ENCODE peak calls at places on chromosomes 13 and 19, in nine cellular contexts. One of them, this sample, is unnamed.

GRCh38 chr19:50909240-50910070 is 1.7 kb downstream of the KLK4 start:
- DNase-seq in activated naive CD8-positive, alpha-beta T cell treated with anti-CD3 and anti-CD28 coated beads, Interleukin-2, amount 10 ng/mL, durations not matched to agents 7 days and 5 days: peak
- DNase-seq in AG04449: no peak
- DNase-seq in suprapubic skin: no peak
- DNase-seq in pancreas: peak
- DNase-seq in NCI-H1694 treated with DMSO at 0.1 percent for 48 hours: no peak
- DNase-seq in T-cell: no peak
- DNase-seq in Kasumi-1: no peak
- DNase-seq in HTR-8/SVneo: no peak
- DNase-seq in this sample: no peak

GRCh38 chr19:10780368-10780767 is 55.6 kb downstream of the TMED1 start:
- DNase-seq in Kasumi-1: peak
- DNase-seq in HTR-8/SVneo: no peak
- DNase-seq in AG04449: no peak
- DNase-seq in T-cell: no peak
- DNase-seq in suprapubic skin: no peak
- DNase-seq in NCI-H1694 treated with DMSO at 0.1 percent for 48 hours: no peak
- DNase-seq in activated naive CD8-positive, alpha-beta T cell treated with anti-CD3 and anti-CD28 coated beads, Interleukin-2, amount 10 ng/mL, durations not matched to agents 7 days and 5 days: no peak
- DNase-seq in pancreas: no peak
- DNase-seq in this sample: no peak

GRCh38 chr13:113091211-113091771 is 14.3 kb upstream of the F7 start:
- DNase-seq in HTR-8/SVneo: no peak
- DNase-seq in AG04449: no peak
- DNase-seq in pancreas: peak
- DNase-seq in NCI-H1694 treated with DMSO at 0.1 percent for 48 hours: no peak
- DNase-seq in T-cell: no peak
- DNase-seq in Kasumi-1: no peak
- DNase-seq in activated naive CD8-positive, alpha-beta T cell treated with anti-CD3 and anti-CD28 coated beads, Interleukin-2, amount 10 ng/mL, durations not matched to agents 7 days and 5 days: no peak
- DNase-seq in suprapubic skin: no peak
- DNase-seq in this sample: no peak

GRCh38 chr13:98978280-98978679 is 416 bp upstream of the DOCK9 start:
- DNase-seq in T-cell: no peak
- DNase-seq in AG04449: peak
- DNase-seq in Kasumi-1: no peak
- DNase-seq in suprapubic skin: no peak
- DNase-seq in activated naive CD8-positive, alpha-beta T cell treated with anti-CD3 and anti-CD28 coated beads, Interleukin-2, amount 10 ng/mL, durations not matched to agents 7 days and 5 days: no peak
- DNase-seq in HTR-8/SVneo: peak
- DNase-seq in pancreas: no peak
- DNase-seq in NCI-H1694 treated with DMSO at 0.1 percent for 48 hours: no peak
- DNase-seq in this sample: no peak

GRCh38 chr13:51538626-51539179 is 45.6 kb upstream of the WDFY2 start:
- DNase-seq in T-cell: no peak
- DNase-seq in AG04449: no peak
- DNase-seq in NCI-H1694 treated with DMSO at 0.1 percent for 48 hours: no peak
- DNase-seq in activated naive CD8-positive, alpha-beta T cell treated with anti-CD3 and anti-CD28 coated beads, Interleukin-2, amount 10 ng/mL, durations not matched to agents 7 days and 5 days: no peak
- DNase-seq in Kasumi-1: no peak
- DNase-seq in HTR-8/SVneo: no peak
- DNase-seq in suprapubic skin: no peak
- DNase-seq in pancreas: no peak
- DNase-seq in this sample: no peak

GRCh38 chr13:56400774-56401173 is 739.9 kb upstream of the PRR20A start:
- DNase-seq in HTR-8/SVneo: no peak
- DNase-seq in pancreas: no peak
- DNase-seq in Kasumi-1: no peak
- DNase-seq in NCI-H1694 treated with DMSO at 0.1 percent for 48 hours: no peak
- DNase-seq in activated naive CD8-positive, alpha-beta T cell treated with anti-CD3 and anti-CD28 coated beads, Interleukin-2, amount 10 ng/mL, durations not matched to agents 7 days and 5 days: no peak
- DNase-seq in AG04449: no peak
- DNase-seq in T-cell: no peak
- DNase-seq in suprapubic skin: no peak
- DNase-seq in this sample: no peak

GRCh38 chr19:52689804-52690394 is 44.9 kb downstream of the ZNF611 start:
- DNase-seq in NCI-H1694 treated with DMSO at 0.1 percent for 48 hours: no peak
- DNase-seq in suprapubic skin: peak
- DNase-seq in Kasumi-1: no peak
- DNase-seq in HTR-8/SVneo: no peak
- DNase-seq in AG04449: no peak
- DNase-seq in activated naive CD8-positive, alpha-beta T cell treated with anti-CD3 and anti-CD28 coated beads, Interleukin-2, amount 10 ng/mL, durations not matched to agents 7 days and 5 days: peak
- DNase-seq in pancreas: peak
- DNase-seq in T-cell: peak
- DNase-seq in this sample: no peak

GRCh38 chr19:50550594-50550966 is 17.7 kb downstream of the LRRC4B start:
- DNase-seq in NCI-H1694 treated with DMSO at 0.1 percent for 48 hours: no peak
- DNase-seq in activated naive CD8-positive, alpha-beta T cell treated with anti-CD3 and anti-CD28 coated beads, Interleukin-2, amount 10 ng/mL, durations not matched to agents 7 days and 5 days: no peak
- DNase-seq in T-cell: no peak
- DNase-seq in HTR-8/SVneo: no peak
- DNase-seq in suprapubic skin: no peak
- DNase-seq in AG04449: no peak
- DNase-seq in pancreas: no peak
- DNase-seq in Kasumi-1: no peak
- DNase-seq in this sample: no peak

GRCh38 chr19:294819-295686 is 3.9 kb upstream of the PLPP2 start:
- DNase-seq in NCI-H1694 treated with DMSO at 0.1 percent for 48 hours: peak
- DNase-seq in activated naive CD8-positive, alpha-beta T cell treated with anti-CD3 and anti-CD28 coated beads, Interleukin-2, amount 10 ng/mL, durations not matched to agents 7 days and 5 days: peak
- DNase-seq in suprapubic skin: no peak
- DNase-seq in AG04449: no peak
- DNase-seq in pancreas: peak
- DNase-seq in T-cell: no peak
- DNase-seq in Kasumi-1: no peak
- DNase-seq in HTR-8/SVneo: no peak
- DNase-seq in this sample: no peak

GRCh38 chr13:114107686-114108081 is 24.7 kb downstream of the RASA3 start:
- DNase-seq in activated naive CD8-positive, alpha-beta T cell treated with anti-CD3 and anti-CD28 coated beads, Interleukin-2, amount 10 ng/mL, durations not matched to agents 7 days and 5 days: peak
- DNase-seq in HTR-8/SVneo: no peak
- DNase-seq in pancreas: peak
- DNase-seq in T-cell: no peak
- DNase-seq in NCI-H1694 treated with DMSO at 0.1 percent for 48 hours: no peak
- DNase-seq in AG04449: no peak
- DNase-seq in suprapubic skin: peak
- DNase-seq in Kasumi-1: no peak
- DNase-seq in this sample: peak